ENCODE peak calls at places on chromosomes 12 and 14, in six cellular contexts. Q is CD4-positive, alpha-beta T cell; C is transverse colon; W is activated T-helper 1 cell treated with anti-CD3 and anti-CD28 coated beads, Interleukin-12 subunit alpha, Interleukin-12 subunit beta, Interleukin-2, Interleukin-4 antibody, amounts not matched to agents 30 ng/mL and 10 ng/mL and 1 ng/mL, durations not matched to agents 14 hours and 24 hours and 36 hours; Y is HTR-8/SVneo; R is upper lobe of right lung. F is an unnamed sample.

GRCh38 chr14:103121846-103122577 is 1.2 kb upstream of the TNFAIP2 start:
- DNase-seq in Q (no peak), C (peak), W (no peak), Y (peak), R (peak), F (peak)

GRCh38 chr14:99672506-99673327 is 11.4 kb upstream of the CYP46A1 start:
- DNase-seq in Q (no peak), C (no peak), W (no peak), Y (no peak), R (peak), F (no peak)

GRCh38 chr12:93060071-93060665 is 131.1 kb upstream of the EEA1 start:
- DNase-seq in Q (no peak), C (no peak), W (no peak), Y (no peak), R (no peak), F (no peak)

GRCh38 chr12:34402899-34403705 is 380.8 kb downstream of the ALG10 start:
- DNase-seq in Q (peak), C (peak), W (no peak), Y (no peak), R (peak), F (no peak)

GRCh38 chr12:116397148-116397547 is 119.7 kb upstream of the MED13L start:
- DNase-seq in Q (no peak), C (no peak), W (no peak), Y (no peak), R (no peak), F (no peak)

GRCh38 chr14:26286066-26286791 is 311.6 kb downstream of the NOVA1 start:
- DNase-seq in Q (no peak), C (no peak), W (no peak), Y (no peak), R (no peak), F (no peak)

GRCh38 chr14:99809376-99809775 is 16.2 kb downstream of the EML1 start:
- DNase-seq in Q (no peak), C (peak), W (no peak), Y (no peak), R (no peak), F (no peak)

GRCh38 chr14:90903101-90903500 is 86.9 kb upstream of the TTC7B start:
- DNase-seq in Q (peak), C (peak), W (peak), Y (peak), R (no peak), F (peak)

GRCh38 chr14:50943943-50944646 is at the start of gene PYGL:
- DNase-seq in Q (no peak), C (peak), W (no peak), Y (peak), R (peak), F (peak)

GRCh38 chr12:45622210-45622937 is 107.1 kb upstream of the ARID2 start:
- DNase-seq in Q (no peak), C (no peak), W (no peak), Y (no peak), R (no peak), F (no peak)

GRCh38 chr14:69685217-69685616 is 73.8 kb downstream of the SUSD6 start:
- DNase-seq in Q (no peak), C (no peak), W (peak), Y (no peak), R (no peak), F (no peak)

GRCh38 chr12:117774986-117775775 is 193.6 kb downstream of the KSR2 start:
- DNase-seq in Q (no peak), C (no peak), W (no peak), Y (no peak), R (no peak), F (no peak)

GRCh38 chr14:20934148-20934762 is 21.0 kb upstream of the RNASE2 start:
- DNase-seq in Q (peak), C (peak), W (no peak), Y (no peak), R (peak), F (peak)

GRCh38 chr14:71961972-71962371 is 29.7 kb downstream of the RGS6 start:
- DNase-seq in Q (no peak), C (no peak), W (no peak), Y (no peak), R (no peak), F (no peak)

F was measured in HuH-7.